ENCODE peak calls at places on chromosome 12, in eight cellular contexts. One of them, this sample, is unnamed.

GRCh38 chr12:7512528-7512927 is 9.0 kb upstream of the CD163 start:
- DNase-seq in prostate gland: no peak
- DNase-seq in A549: peak; percentile 67
- DNase-seq in uterus: no peak
- DNase-seq in IMR-90: peak; percentile 69
- DNase-seq in tibial artery: peak; percentile 65
- DNase-seq in right lobe of liver: peak; percentile 66
- DNase-seq in kidney: no peak
- DNase-seq in this sample: peak; percentile 27

GRCh38 chr12:39505025-39505424 is 62.1 kb upstream of the KIF21A start:
- DNase-seq in A549: no peak
- DNase-seq in IMR-90: no peak
- DNase-seq in uterus: no peak
- DNase-seq in tibial artery: no peak
- DNase-seq in kidney: no peak
- DNase-seq in prostate gland: no peak
- DNase-seq in right lobe of liver: no peak
- DNase-seq in this sample: no peak

GRCh38 chr12:50545783-50546182 is 41.0 kb downstream of the DIP2B start:
- DNase-seq in tibial artery: no peak
- DNase-seq in right lobe of liver: no peak
- DNase-seq in A549: no peak
- DNase-seq in prostate gland: no peak
- DNase-seq in kidney: no peak
- DNase-seq in IMR-90: no peak
- DNase-seq in uterus: no peak
- DNase-seq in this sample: no peak

GRCh38 chr12:55927588-55928502 is at the start of gene PYM1:
- DNase-seq in IMR-90: peak; percentile 50
- DNase-seq in uterus: peak; percentile 83
- DNase-seq in tibial artery: peak; percentile 88
- DNase-seq in prostate gland: peak; percentile 80
- DNase-seq in right lobe of liver: peak; percentile 88
- DNase-seq in kidney: peak; percentile 92
- DNase-seq in A549: peak; percentile 85
- DNase-seq in this sample: peak; percentile 83

GRCh38 chr12:126369487-126370463 is 1304.5 kb downstream of the AACS start:
- DNase-seq in A549: no peak
- DNase-seq in right lobe of liver: no peak
- DNase-seq in tibial artery: no peak
- DNase-seq in IMR-90: no peak
- DNase-seq in kidney: no peak
- DNase-seq in prostate gland: no peak
- DNase-seq in uterus: no peak
- DNase-seq in this sample: no peak

GRCh38 chr12:53660064-53660463 is 15.8 kb downstream of the ATP5MC2 start:
- DNase-seq in tibial artery: peak; percentile 41
- DNase-seq in A549: no peak
- DNase-seq in uterus: peak; percentile 30
- DNase-seq in IMR-90: no peak
- DNase-seq in right lobe of liver: no peak
- DNase-seq in kidney: no peak
- DNase-seq in prostate gland: no peak
- DNase-seq in this sample: no peak

GRCh38 chr12:49631336-49631907 is 8.1 kb downstream of the PRPF40B start:
- DNase-seq in right lobe of liver: no peak
- DNase-seq in uterus: no peak
- DNase-seq in A549: no peak
- DNase-seq in kidney: peak; percentile 39
- DNase-seq in IMR-90: no peak
- DNase-seq in tibial artery: no peak
- DNase-seq in prostate gland: no peak
- DNase-seq in this sample: no peak

GRCh38 chr12:32399373-32400113 is at the start of gene FGD4:
- DNase-seq in prostate gland: peak; percentile 91
- DNase-seq in tibial artery: peak; percentile 95
- DNase-seq in IMR-90: peak; percentile 56
- DNase-seq in right lobe of liver: peak; percentile 93
- DNase-seq in uterus: peak; percentile 61
- DNase-seq in kidney: peak; percentile 95
- DNase-seq in A549: peak; percentile 91
- DNase-seq in this sample: peak; percentile 94

GRCh38 chr12:55965941-55966407 is at the start of gene PMEL:
- DNase-seq in right lobe of liver: no peak
- DNase-seq in uterus: no peak
- DNase-seq in tibial artery: no peak
- DNase-seq in prostate gland: no peak
- DNase-seq in A549: no peak
- DNase-seq in IMR-90: no peak
- DNase-seq in kidney: no peak
- DNase-seq in this sample: no peak

GRCh38 chr12:94644622-94645021 is 5.7 kb downstream of the TMCC3 start:
- DNase-seq in kidney: no peak
- DNase-seq in tibial artery: no peak
- DNase-seq in prostate gland: no peak
- DNase-seq in uterus: no peak
- DNase-seq in IMR-90: peak; percentile 49
- DNase-seq in right lobe of liver: peak; percentile 40
- DNase-seq in A549: no peak
- DNase-seq in this sample: no peak

GRCh38 chr12:50764116-50764860 is 387 bp downstream of the ATF1 start:
- DNase-seq in prostate gland: peak; percentile 30
- DNase-seq in A549: peak; percentile 63
- DNase-seq in uterus: peak; percentile 36
- DNase-seq in tibial artery: peak; percentile 72
- DNase-seq in IMR-90: peak; percentile 23
- DNase-seq in right lobe of liver: peak; percentile 80
- DNase-seq in kidney: peak; percentile 85
- DNase-seq in this sample: peak; percentile 77

GRCh38 chr12:2797721-2798418 is 3.1 kb downstream of the FKBP4 start:
- DNase-seq in A549: no peak
- DNase-seq in right lobe of liver: peak; percentile 52
- DNase-seq in IMR-90: no peak
- DNase-seq in uterus: no peak
- DNase-seq in kidney: no peak
- DNase-seq in prostate gland: no peak
- DNase-seq in tibial artery: no peak
- DNase-seq in this sample: peak; percentile 74

GRCh38 chr12:2794736-2795289 is at the start of gene FKBP4:
- DNase-seq in tibial artery: peak; percentile 96
- DNase-seq in uterus: peak; percentile 91
- DNase-seq in A549: peak; percentile 84
- DNase-seq in prostate gland: peak; percentile 93
- DNase-seq in IMR-90: peak; percentile 73
- DNase-seq in kidney: peak; percentile 97
- DNase-seq in right lobe of liver: peak; percentile 98
- DNase-seq in this sample: peak; percentile 91

GRCh38 chr12:2794261-2794735 is 472 bp upstream of the FKBP4 start:
- DNase-seq in kidney: no peak
- DNase-seq in uterus: no peak
- DNase-seq in IMR-90: no peak
- DNase-seq in right lobe of liver: no peak
- DNase-seq in prostate gland: peak; percentile 61
- DNase-seq in A549: no peak
- DNase-seq in tibial artery: no peak
- DNase-seq in this sample: peak; percentile 79

GRCh38 chr12:2795291-2796186 is 769 bp downstream of the FKBP4 start:
- DNase-seq in tibial artery: peak; percentile 92
- DNase-seq in kidney: peak; percentile 92
- DNase-seq in prostate gland: peak; percentile 78
- DNase-seq in uterus: peak; percentile 76
- DNase-seq in A549: peak; percentile 55
- DNase-seq in right lobe of liver: peak; percentile 89
- DNase-seq in IMR-90: peak; percentile 41
- DNase-seq in this sample: peak; percentile 70

GRCh38 chr12:2796187-2796663 is 1.5 kb downstream of the FKBP4 start:
- DNase-seq in kidney: no peak
- DNase-seq in uterus: no peak
- DNase-seq in right lobe of liver: no peak
- DNase-seq in prostate gland: peak; percentile 31
- DNase-seq in tibial artery: no peak
- DNase-seq in A549: peak; percentile 25
- DNase-seq in IMR-90: no peak
- DNase-seq in this sample: no peak
- TF ChIP-seq CTCF in kidney: peak; percentile 16
- TF ChIP-seq CTCF in uterus: no peak
- TF ChIP-seq CTCF in right lobe of liver: no peak
- TF ChIP-seq CTCF in prostate gland: peak; percentile 12
- TF ChIP-seq CTCF in tibial artery: no peak
- TF ChIP-seq CTCF in A549: peak; percentile 27
- TF ChIP-seq CTCF in IMR-90: no peak
- TF ChIP-seq CTCF in this sample: no peak

GRCh38 chr12:51829641-51830040 is 18.9 kb downstream of the FIGNL2 start:
- DNase-seq in uterus: no peak
- DNase-seq in A549: no peak
- DNase-seq in IMR-90: no peak
- DNase-seq in prostate gland: no peak
- DNase-seq in right lobe of liver: no peak
- DNase-seq in kidney: no peak
- DNase-seq in tibial artery: no peak
- DNase-seq in this sample: no peak
- H3K4me1 ChIP-seq in uterus: no peaks in the 10 kb centered on the region
- H3K4me1 ChIP-seq in A549: peaks cover 7% of the 10 kb centered on the region
- H3K4me1 ChIP-seq in IMR-90: no peaks in the 10 kb centered on the region
- H3K4me1 ChIP-seq in prostate gland: no peaks in the 10 kb centered on the region
- H3K4me1 ChIP-seq in right lobe of liver: no peaks in the 10 kb centered on the region
- H3K4me1 ChIP-seq in kidney: peaks cover 18% of the 10 kb centered on the region
- H3K4me1 ChIP-seq in tibial artery: no peaks in the 10 kb centered on the region
- H3K4me1 ChIP-seq in this sample: no peaks in the 10 kb centered on the region

GRCh38 chr12:51865470-51865745 is 16.9 kb upstream of the FIGNL2 start:
- DNase-seq in prostate gland: no peak
- DNase-seq in A549: no peak
- DNase-seq in uterus: no peak
- DNase-seq in tibial artery: no peak
- DNase-seq in kidney: peak; percentile 41
- DNase-seq in IMR-90: no peak
- DNase-seq in right lobe of liver: no peak
- DNase-seq in this sample: no peak

GRCh38 chr12:51862947-51863346 is 14.4 kb upstream of the FIGNL2 start:
- DNase-seq in A549: no peak
- DNase-seq in prostate gland: no peak
- DNase-seq in tibial artery: no peak
- DNase-seq in IMR-90: no peak
- DNase-seq in right lobe of liver: no peak
- DNase-seq in uterus: no peak
- DNase-seq in kidney: no peak
- DNase-seq in this sample: no peak

GRCh38 chr12:51863921-51864700 is 15.6 kb upstream of the FIGNL2 start:
- DNase-seq in IMR-90: no peak
- DNase-seq in A549: no peak
- DNase-seq in uterus: no peak
- DNase-seq in tibial artery: no peak
- DNase-seq in prostate gland: no peak
- DNase-seq in kidney: peak; percentile 86
- DNase-seq in right lobe of liver: peak; percentile 66
- DNase-seq in this sample: no peak

GRCh38 chr12:51864701-51865469 is 16.4 kb upstream of the FIGNL2 start:
- DNase-seq in IMR-90: no peak
- DNase-seq in A549: no peak
- DNase-seq in prostate gland: no peak
- DNase-seq in right lobe of liver: no peak
- DNase-seq in uterus: no peak
- DNase-seq in kidney: peak; percentile 61
- DNase-seq in tibial artery: no peak
- DNase-seq in this sample: no peak

GRCh38 chr12:51863363-51863920 is 14.9 kb upstream of the FIGNL2 start:
- DNase-seq in uterus: no peak
- DNase-seq in prostate gland: no peak
- DNase-seq in tibial artery: no peak
- DNase-seq in kidney: peak; percentile 61
- DNase-seq in IMR-90: no peak
- DNase-seq in A549: no peak
- DNase-seq in right lobe of liver: peak; percentile 54
- DNase-seq in this sample: no peak
- H3K4me3 ChIP-seq in uterus: no peak overlapping the region
- H3K4me3 ChIP-seq in prostate gland: no peak overlapping the region
- H3K4me3 ChIP-seq in tibial artery: peak overlapping the region; percentile 4
- H3K4me3 ChIP-seq in kidney: no peak overlapping the region
- H3K4me3 ChIP-seq in IMR-90: no peak overlapping the region
- H3K4me3 ChIP-seq in A549: no peak overlapping the region
- H3K4me3 ChIP-seq in right lobe of liver: peak overlapping the region; percentile 24
- H3K4me3 ChIP-seq in this sample: no peak overlapping the region

DNA sequence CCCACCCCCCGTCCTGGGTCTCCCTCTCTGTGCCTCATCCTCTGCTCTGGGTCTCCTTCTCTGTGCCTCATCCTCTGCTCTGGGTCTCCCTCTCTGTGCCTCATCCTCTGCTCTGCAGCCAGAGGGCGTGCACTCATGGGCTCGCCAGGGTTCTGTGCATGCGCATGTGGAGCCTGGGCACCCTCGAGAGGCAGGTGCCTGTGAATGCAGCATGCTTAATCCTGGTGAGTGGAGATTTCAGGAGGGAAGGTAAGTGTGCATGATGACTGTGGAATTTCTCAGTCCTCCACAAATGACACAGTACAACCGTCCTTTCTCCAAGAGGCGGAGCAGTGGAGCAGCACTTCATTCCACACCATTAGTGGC is 65.2 kb downstream of the EP400 start:
- DNase-seq in IMR-90: no peak
- DNase-seq in A549: peak; percentile 22
- DNase-seq in uterus: no peak
- DNase-seq in right lobe of liver: no peak
- DNase-seq in prostate gland: no peak
- DNase-seq in tibial artery: peak; percentile 46
- DNase-seq in kidney: no peak
- DNase-seq in this sample: no peak
- TF ChIP-seq CTCF in IMR-90: no peak
- TF ChIP-seq CTCF in A549: no peak
- TF ChIP-seq CTCF in uterus: no peak
- TF ChIP-seq CTCF in right lobe of liver: no peak
- TF ChIP-seq CTCF in prostate gland: no peak
- TF ChIP-seq CTCF in tibial artery: no peak
- TF ChIP-seq CTCF in kidney: no peak
- TF ChIP-seq CTCF in this sample: no peak